ENCODE peak calls at places on chromosomes 4 and X, in five cellular contexts. F, O, N, H and R are unnamed samples.

GRCh38 chr4:4501678-4502077 is 40.2 kb downstream of the STX18 start:
- DNase-seq in F (no peak), O (no peak), N (no peak), H (no peak), R (no peak)

GRCh38 chr4:54959656-54960055 is 165.7 kb downstream of the KDR start:
- DNase-seq in F (no peak), O (no peak), N (no peak), H (no peak), R (no peak)

GRCh38 chrX:143788265-143788664 is 67.7 kb upstream of the SPANXN2 start:
- DNase-seq in F (peak; percentile 0), O (no peak), N (no peak), H (no peak), R (no peak)

GRCh38 chr4:19580090-19580489 is 671.6 kb upstream of the SLIT2 start:
- DNase-seq in F (no peak), O (no peak), N (no peak), H (no peak), R (no peak)

GRCh38 chrX:145817666-145818521 is at the start of gene SLITRK2:
- DNase-seq in F (no peak), O (peak; percentile 50), N (no peak), H (no peak), R (no peak)

GRCh38 chr4:137203601-137204000 is 328.7 kb downstream of the PCDH18 start:
- DNase-seq in F (no peak), O (no peak), N (no peak), H (no peak), R (no peak)

GRCh38 chrX:16892504-16893362 is 22.6 kb upstream of the RBBP7 start:
- DNase-seq in F (peak; percentile 58), O (no peak), N (peak; percentile 72), H (peak; percentile 49), R (peak; percentile 49)

GRCh38 chrX:1378306-1378758 is 13.6 kb downstream of the SLC25A6 start:
- DNase-seq in F (no peak), O (peak; percentile 77), N (no peak), H (no peak), R (no peak)

GRCh38 chr4:10205223-10205622 is 88.6 kb upstream of the WDR1 start:
- DNase-seq in F (no peak), O (no peak), N (no peak), H (no peak), R (no peak)

GRCh38 chr4:180900781-180901180 is 1342.4 kb upstream of the TENM3 start:
- DNase-seq in F (no peak), O (no peak), N (no peak), H (no peak), R (no peak)

GRCh38 chr4:47349323-47349722 is 114.2 kb downstream of the COMMD8 start:
- DNase-seq in F (no peak), O (no peak), N (no peak), H (no peak), R (no peak)

GRCh38 chr4:73836373-73837269 is at the start of gene CXCL6:
- DNase-seq in F (peak; percentile 37), O (peak; percentile 89), N (peak; percentile 48), H (no peak), R (peak; percentile 28)

GRCh38 chrX:14039344-14039743 is 9.7 kb upstream of the GEMIN8 start:
- DNase-seq in F (peak; percentile 36), O (no peak), N (peak; percentile 60), H (peak; percentile 59), R (peak; percentile 12)

GRCh38 chr4:40264995-40265909 is 68.4 kb downstream of the RHOH start:
- DNase-seq in F (no peak), O (no peak), N (peak; percentile 37), H (peak; percentile 53), R (no peak)

GRCh38 chrX:3161686-3162085 is 120.4 kb downstream of the ARSF start:
- DNase-seq in F (no peak), O (no peak), N (no peak), H (no peak), R (no peak)

GRCh38 chr4:72286185-72286584 is 254.4 kb downstream of the NPFFR2 start:
- DNase-seq in F (no peak), O (no peak), N (no peak), H (no peak), R (no peak)

GRCh38 chrX:137198040-137198439 is 164.2 kb upstream of the GPR101 start:
- DNase-seq in F (no peak), O (no peak), N (no peak), H (no peak), R (no peak)

GRCh38 chrX:44943007-44943406 is 70.0 kb downstream of the KDM6A start:
- DNase-seq in F (no peak), O (no peak), N (no peak), H (no peak), R (no peak)

GRCh38 chrX:44935640-44936039 is 62.7 kb downstream of the KDM6A start:
- DNase-seq in F (no peak), O (no peak), N (no peak), H (no peak), R (no peak)

GRCh38 chrX:44935172-44935571 is 62.2 kb downstream of the KDM6A start:
- DNase-seq in F (no peak), O (no peak), N (no peak), H (no peak), R (no peak)

GRCh38 chrX:44937606-44938005 is 64.6 kb downstream of the KDM6A start:
- DNase-seq in F (no peak), O (no peak), N (no peak), H (no peak), R (no peak)

GRCh38 chrX:44938111-44938510 is 65.1 kb downstream of the KDM6A start:
- DNase-seq in F (no peak), O (no peak), N (no peak), H (no peak), R (no peak)
- H3K4me1 ChIP-seq in F (no peaks in the 10 kb centered on the region), O (no peaks in the 10 kb centered on the region), N (no peaks in the 10 kb centered on the region), H (peaks cover 48% of the 10 kb centered on the region), R (no peaks in the 10 kb centered on the region)

GRCh38 chr4:94262163-94263016 is 54.7 kb downstream of the SMARCAD1 start:
- DNase-seq in F (no peak), O (no peak), N (no peak), H (no peak), R (no peak)
- H3K27ac ChIP-seq in F (no peak overlapping the region), O (no peak overlapping the region), N (no peak overlapping the region), H (no peak overlapping the region), R (no peak overlapping the region)

GRCh38 chr4:101271516-101271915 is 75.8 kb downstream of the PPP3CA start:
- DNase-seq in F (no peak), O (no peak), N (no peak), H (no peak), R (no peak)

GRCh38 chr4:101277661-101278060 is 69.7 kb downstream of the PPP3CA start:
- DNase-seq in F (no peak), O (no peak), N (no peak), H (no peak), R (no peak)

GRCh38 chr4:101276661-101277060 is 70.7 kb downstream of the PPP3CA start:
- DNase-seq in F (no peak), O (no peak), N (no peak), H (no peak), R (no peak)

GRCh38 chr4:101279377-101279871 is 67.9 kb downstream of the PPP3CA start:
- DNase-seq in F (no peak), O (no peak), N (no peak), H (no peak), R (no peak)

GRCh38 chr4:101274888-101275752 is 72.2 kb downstream of the PPP3CA start:
- DNase-seq in F (no peak), O (no peak), N (no peak), H (no peak), R (no peak)
- H3K4me1 ChIP-seq in F (no peaks in the 10 kb centered on the region), O (peaks cover 33% of the 10 kb centered on the region), N (peaks cover 18% of the 10 kb centered on the region), H (no peaks in the 10 kb centered on the region), R (no peaks in the 10 kb centered on the region)

GRCh38 chr4:184205243-184205642 is 12.4 kb downstream of the ENPP6 start:
- DNase-seq in F (no peak), O (no peak), N (no peak), H (no peak), R (no peak)

GRCh38 chr4:184199780-184200179 is 17.9 kb downstream of the ENPP6 start:
- DNase-seq in F (no peak), O (no peak), N (no peak), H (no peak), R (no peak)

GRCh38 chr4:184198190-184198589 is 19.5 kb downstream of the ENPP6 start:
- DNase-seq in F (no peak), O (no peak), N (no peak), H (no peak), R (no peak)

GRCh38 chr4:184201179-184201578 is 16.5 kb downstream of the ENPP6 start:
- DNase-seq in F (no peak), O (no peak), N (peak; percentile 85), H (no peak), R (no peak)

DNA sequence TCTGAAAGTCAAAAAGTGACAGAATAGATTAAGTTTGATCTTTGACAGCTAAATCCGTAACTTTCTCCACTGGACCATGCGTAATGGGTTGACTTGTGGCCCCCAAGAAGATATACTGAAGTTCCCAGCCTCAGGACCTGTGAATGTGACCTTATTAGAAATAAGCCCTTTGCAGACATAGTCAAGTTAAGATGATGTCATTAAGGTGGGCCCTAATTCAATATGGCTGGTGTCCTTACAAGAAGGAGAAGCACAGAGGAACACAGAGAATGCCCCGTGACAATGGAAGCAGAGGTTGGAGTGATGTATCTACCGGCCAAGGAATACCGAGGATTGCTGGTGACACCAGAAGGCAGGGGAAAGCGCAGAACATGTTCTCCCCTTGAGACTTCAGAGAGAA is 14.4 kb downstream of the ENPP6 start:
- DNase-seq in F (no peak), O (no peak), N (no peak), H (no peak), R (no peak)
- H3K27ac ChIP-seq in F (no peak overlapping the region), O (no peak overlapping the region), N (no peak overlapping the region), H (no peak overlapping the region), R (no peak overlapping the region)

DNA sequence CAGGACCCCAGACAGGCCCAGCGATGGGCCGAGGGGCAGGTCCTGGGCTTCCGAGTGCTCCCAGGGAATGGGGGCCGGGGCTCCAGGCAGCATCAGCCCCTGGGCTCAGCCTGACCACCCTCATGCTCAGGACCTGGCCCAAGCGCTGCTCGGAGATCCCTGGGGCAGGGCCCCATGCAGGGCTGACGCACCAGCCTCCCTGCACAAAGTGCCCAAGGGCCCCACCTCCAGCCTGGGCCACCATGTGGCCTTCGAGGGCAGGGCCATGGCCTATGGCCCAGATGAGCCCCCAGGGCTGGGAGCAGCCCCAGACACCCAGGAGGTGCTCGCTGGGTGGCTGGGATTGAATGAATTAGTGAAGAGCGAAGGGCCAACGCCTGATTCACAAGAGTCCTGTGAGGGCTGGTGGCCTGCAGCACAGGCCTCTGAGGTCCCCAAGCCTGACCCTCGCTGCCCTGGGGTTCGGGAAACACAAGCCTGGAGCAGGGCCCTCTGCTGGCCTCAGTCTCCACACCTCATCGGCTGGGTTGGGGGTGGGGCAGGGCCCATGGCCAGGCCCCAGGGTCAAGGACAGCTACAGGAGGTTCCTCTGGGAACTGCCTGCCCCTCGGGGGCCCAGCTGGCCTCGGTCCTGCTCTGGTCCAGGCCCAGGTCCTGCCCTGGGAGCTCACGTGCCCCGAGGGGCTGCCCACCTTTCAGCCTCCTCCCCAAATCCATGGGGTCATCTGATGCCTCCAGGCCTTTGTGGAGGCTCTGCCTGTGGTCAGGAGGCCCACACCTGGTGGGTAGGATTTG is 13.3 kb upstream of the FGFR3 start:
- DNase-seq in F (no peak), O (no peak), N (no peak), H (no peak), R (no peak)
- H3K4me1 ChIP-seq in F (peaks cover 57% of the 10 kb centered on the region), O (no peaks in the 10 kb centered on the region), N (no peaks in the 10 kb centered on the region), H (no peaks in the 10 kb centered on the region), R (no peaks in the 10 kb centered on the region)

GRCh38 chr4:175758050-175758449 is 54.0 kb downstream of the GPM6A start:
- DNase-seq in F (no peak), O (no peak), N (no peak), H (no peak), R (no peak)
- H3K27ac ChIP-seq in F (no peak overlapping the region), O (no peak overlapping the region), N (no peak overlapping the region), H (no peak overlapping the region), R (no peak overlapping the region)

GRCh38 chrX:31893525-31893924 is 821.7 kb upstream of the FTHL17 start:
- DNase-seq in F (no peak), O (no peak), N (no peak), H (no peak), R (no peak)
- H3K4me1 ChIP-seq in F (no peaks in the 10 kb centered on the region), O (no peaks in the 10 kb centered on the region), N (no peaks in the 10 kb centered on the region), H (no peaks in the 10 kb centered on the region), R (no peaks in the 10 kb centered on the region)